ENCODE peak calls at places on chromosomes 7 and 10, in four cellular contexts. A, Q, V and C are unnamed samples.

GRCh38 chr10:26479766-26480492 is 41.8 kb downstream of the APBB1IP start:
- DNase-seq in A (no peak), Q (no peak), V (no peak), C (no peak)

GRCh38 chr10:89352802-89353201 is 25.0 kb downstream of the IFIT3 start:
- DNase-seq in A (no peak), Q (no peak), V (no peak), C (peak; percentile 26)

GRCh38 chr10:282294-283139 is 147.3 kb downstream of the ZMYND11 start:
- DNase-seq in A (peak; percentile 72), Q (no peak), V (peak; percentile 7), C (peak; percentile 46)

GRCh38 chr7:23175820-23176385 is 5.9 kb upstream of the NUP42 start:
- DNase-seq in A (no peak), Q (no peak), V (no peak), C (no peak)

GRCh38 chr10:88120599-88121333 is 257.3 kb downstream of the PTEN start:
- DNase-seq in A (no peak), Q (no peak), V (no peak), C (no peak)

GRCh38 chr7:38744746-38745145 is 113.6 kb upstream of the AMPH start:
- DNase-seq in A (peak; percentile 78), Q (no peak), V (peak; percentile 13), C (peak; percentile 73)

GRCh38 chr7:12031638-12032037 is 179.5 kb upstream of the TMEM106B start:
- DNase-seq in A (peak; percentile 64), Q (no peak), V (peak; percentile 0), C (peak; percentile 43)

GRCh38 chr7:118080947-118081346 is 103.0 kb upstream of the LSM8 start:
- DNase-seq in A (peak; percentile 81), Q (no peak), V (peak; percentile 11), C (peak; percentile 57)

GRCh38 chr10:23384364-23384763 is 39.8 kb upstream of the C10orf67 start:
- DNase-seq in A (peak; percentile 47), Q (no peak), V (no peak), C (no peak)

GRCh38 chr7:131027287-131027773 is 293.3 kb upstream of the KLF14 start:
- DNase-seq in A (peak; percentile 67), Q (no peak), V (no peak), C (peak; percentile 82)

GRCh38 chr7:42932861-42933591 is 850 bp downstream of the MRPL32 start:
- DNase-seq in A (peak; percentile 26), Q (peak; percentile 43), V (no peak), C (no peak)

GRCh38 chr10:11856678-11857077 is 33.5 kb downstream of the PROSER2 start:
- DNase-seq in A (no peak), Q (no peak), V (no peak), C (peak; percentile 75)

GRCh38 chr7:19916011-19916410 is 142.6 kb upstream of the TMEM196 start:
- DNase-seq in A (no peak), Q (no peak), V (no peak), C (peak; percentile 65)

GRCh38 chr10:77563638-77564270 is 73.9 kb downstream of the KCNMA1 start:
- DNase-seq in A (no peak), Q (no peak), V (no peak), C (no peak)

GRCh38 chr10:79184141-79184625 is 115.4 kb downstream of the ZMIZ1 start:
- DNase-seq in A (peak; percentile 84), Q (peak; percentile 3), V (no peak), C (peak; percentile 86)

GRCh38 chr10:12635127-12635541 is 285.8 kb downstream of the CAMK1D start:
- DNase-seq in A (peak; percentile 52), Q (no peak), V (no peak), C (no peak)

GRCh38 chr7:66355762-66356161 is 150.6 kb downstream of the TPST1 start:
- DNase-seq in A (no peak), Q (no peak), V (no peak), C (no peak)